ENCODE peak calls at places on chromosomes 7 and 10, in nine cellular contexts. T is IMR-90; R is kidney epithelial cell; J is MM.1S; H is cardiac fibroblast; M is fibroblast of mammary gland; Q is CD4-positive, alpha-beta T cell; I is HFFc6; S is Calu3. W is an unnamed sample.

GRCh38 chr10:78165172-78165571 is 131.5 kb downstream of the RPS24 start:
- DNase-seq in R (no peak), J (no peak), T (no peak), S (no peak), Q (no peak), M (no peak), H (no peak), I (no peak), W (no peak)

GRCh38 chr10:6844251-6844650 is 264.2 kb upstream of the PRKCQ start:
- DNase-seq in Q (no peak), S (no peak), M (no peak), R (no peak), J (no peak), H (no peak), I (no peak), T (no peak), W (no peak)

GRCh38 chr7:22351329-22351692 is 5.6 kb downstream of the RAPGEF5 start:
- DNase-seq in R (no peak), M (no peak), T (no peak), J (peak; percentile 66), I (no peak), H (no peak), Q (no peak), S (no peak), W (no peak)

GRCh38 chr10:81708946-81709345 is 166.0 kb upstream of the NRG3 start:
- DNase-seq in H (no peak), Q (no peak), M (no peak), R (no peak), S (no peak), I (no peak), T (no peak), J (no peak), W (no peak)

GRCh38 chr7:95737828-95738505 is 34.4 kb upstream of the DYNC1I1 start:
- DNase-seq in Q (no peak), H (no peak), M (no peak), T (no peak), R (no peak), I (no peak), J (no peak), S (no peak), W (no peak)

GRCh38 chr7:4906682-4907081 is 23.2 kb upstream of the RADIL start:
- DNase-seq in H (no peak), Q (no peak), M (peak; percentile 6), I (no peak), S (no peak), R (no peak), J (no peak), T (no peak), W (no peak)

GRCh38 chr10:96614515-96614914 is 27.7 kb upstream of the TM9SF3 start:
- DNase-seq in S (peak; percentile 71), T (peak; percentile 87), J (no peak), Q (no peak), I (peak; percentile 94), H (peak; percentile 81), M (peak; percentile 93), R (peak; percentile 78), W (peak; percentile 36)

GRCh38 chr10:22444219-22444788 is 99.0 kb downstream of the SPAG6 start:
- DNase-seq in J (no peak), I (no peak), Q (no peak), M (no peak), T (no peak), H (no peak), S (no peak), R (no peak), W (no peak)

GRCh38 chr10:43673471-43673870 is 24.8 kb upstream of the ZNF32 start:
- DNase-seq in S (no peak), J (no peak), Q (no peak), R (no peak), I (no peak), M (no peak), T (no peak), H (no peak), W (no peak)

GRCh38 chr7:97337849-97338248 is 220.4 kb downstream of the SDHAF3 start:
- DNase-seq in S (no peak), J (no peak), R (no peak), H (no peak), I (no peak), M (no peak), Q (no peak), T (no peak), W (no peak)

GRCh38 chr7:108142675-108143259 is 12.6 kb upstream of the LAMB4 start:
- DNase-seq in S (no peak), I (no peak), H (no peak), T (no peak), M (no peak), Q (no peak), R (no peak), J (no peak), W (no peak)

GRCh38 chr10:31820794-31821369 is 107.7 kb downstream of the ARHGAP12 start:
- DNase-seq in H (no peak), Q (no peak), R (no peak), T (peak; percentile 31), J (no peak), M (no peak), S (no peak), I (no peak), W (no peak)

GRCh38 chr10:31822616-31823318 is 105.9 kb downstream of the ARHGAP12 start:
- DNase-seq in T (no peak), I (no peak), R (no peak), H (no peak), M (no peak), S (no peak), Q (no peak), J (no peak), W (no peak)

GRCh38 chr10:31822150-31822549 is 106.5 kb downstream of the ARHGAP12 start:
- DNase-seq in J (no peak), R (no peak), I (no peak), Q (no peak), S (no peak), T (peak; percentile 2), H (no peak), M (no peak), W (no peak)

GRCh38 chr10:31819393-31819820 is 109.2 kb downstream of the ARHGAP12 start:
- DNase-seq in I (no peak), T (no peak), J (no peak), S (no peak), H (peak; percentile 81), M (peak; percentile 84), Q (no peak), R (no peak), W (no peak)

DNA sequence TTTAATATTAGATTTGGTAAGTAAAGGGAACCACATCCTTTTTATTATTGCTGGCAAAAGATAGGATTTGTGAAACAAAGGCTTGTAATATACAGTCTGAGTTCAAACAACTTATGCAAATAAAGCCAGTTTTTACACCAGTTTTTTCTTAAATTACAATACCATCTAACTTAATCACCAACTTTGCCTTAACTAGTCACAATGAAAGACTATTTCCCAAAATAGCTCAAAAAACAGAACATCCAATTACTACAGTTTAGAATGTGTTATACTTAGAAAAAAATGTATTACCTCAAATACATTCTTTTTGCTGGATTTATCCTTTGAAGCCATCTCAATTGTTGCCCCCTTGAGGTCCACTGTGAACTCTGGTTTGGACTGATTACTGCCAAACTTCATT is 108.5 kb downstream of the ARHGAP12 start:
- DNase-seq in J (no peak), R (no peak), Q (no peak), T (no peak), H (no peak), M (no peak), I (no peak), S (no peak), W (no peak)
- TF ChIP-seq CTCF in J (no peak), R (no peak), Q (no peak), T (no peak), H (no peak), M (no peak), I (peak; percentile 21), S (no peak), W (no peak)

DNA sequence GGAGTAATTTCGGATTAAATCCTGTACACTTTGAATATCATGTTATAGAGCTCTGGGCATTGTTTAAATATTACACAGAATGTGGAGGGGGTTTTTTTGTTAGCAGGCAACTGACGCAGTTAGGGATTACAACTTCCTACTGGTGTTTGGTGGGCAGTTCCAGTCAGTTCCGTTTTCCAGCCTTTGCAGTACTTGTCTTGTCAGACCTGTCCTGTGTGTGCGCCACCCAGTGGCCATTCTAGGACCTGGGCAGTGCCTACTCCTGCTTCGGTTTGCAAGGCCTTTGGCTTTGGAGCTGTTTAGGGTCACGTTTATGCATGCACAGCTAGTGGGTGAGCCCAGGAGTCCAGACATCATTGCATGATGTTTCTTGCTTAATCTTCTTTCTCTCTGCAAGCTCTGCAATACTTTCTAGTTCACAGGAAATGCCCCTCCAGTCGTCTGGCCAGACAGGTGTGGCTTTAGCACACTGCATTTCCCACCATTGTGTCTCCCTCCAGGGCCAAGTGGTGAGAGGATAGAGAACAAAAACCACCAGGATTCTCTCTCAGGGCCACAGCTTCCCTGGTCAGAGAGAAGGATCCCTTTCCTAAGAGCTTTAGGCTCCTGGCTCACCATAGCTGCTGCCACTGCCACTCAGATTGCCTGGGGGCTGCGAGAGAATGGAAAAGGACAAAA is 96.5 kb upstream of the TARP start:
- DNase-seq in M (peak; percentile 86), S (peak; percentile 95), H (peak; percentile 84), I (peak; percentile 76), R (peak; percentile 67), T (peak; percentile 85), Q (peak; percentile 57), J (peak; percentile 81), W (peak; percentile 35)
- TF ChIP-seq CTCF in M (peak; percentile 98), S (peak; percentile 94), H (peak; percentile 79), I (peak; percentile 93), R (peak; percentile 95), T (peak; percentile 70), Q (peak; percentile 85), J (peak; percentile 95), W (peak; percentile 80)

DNA sequence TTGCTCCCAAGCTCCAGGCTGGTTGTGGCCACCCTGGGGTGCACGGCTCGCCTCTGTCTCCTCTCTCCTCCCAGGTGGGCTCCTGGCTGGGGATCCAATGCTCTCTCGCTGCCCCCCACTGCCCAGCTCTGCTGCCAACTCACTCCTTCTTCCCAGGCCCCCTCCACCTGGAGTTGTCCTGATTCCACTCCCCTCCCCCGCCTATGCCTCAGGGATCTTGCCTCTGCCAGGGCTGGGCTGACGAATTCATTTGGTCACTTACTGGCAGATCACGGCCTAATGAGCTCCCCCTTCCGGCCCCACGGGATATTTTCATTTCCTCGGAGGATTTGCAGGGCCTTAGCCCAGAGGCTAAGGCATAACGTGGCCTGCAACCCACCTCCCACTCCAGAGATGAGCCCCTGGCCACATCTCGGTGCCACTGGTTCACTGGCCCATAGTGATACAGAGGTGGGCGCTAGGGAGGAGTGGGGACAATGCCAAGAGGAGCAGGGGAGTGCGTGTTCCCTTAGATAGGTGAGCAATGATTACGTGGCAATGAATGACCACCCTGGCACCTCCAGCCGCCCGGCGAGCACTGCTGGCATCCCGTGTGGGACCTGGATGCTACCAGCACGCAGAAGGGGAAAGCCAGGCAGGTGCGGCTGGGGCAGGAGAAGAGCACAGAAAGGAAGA is 344.6 kb upstream of the SHH start:
- DNase-seq in Q (no peak), M (no peak), S (peak; percentile 64), R (no peak), H (no peak), T (no peak), I (no peak), J (peak; percentile 27), W (no peak)
- TF ChIP-seq CTCF in Q (no peak), M (no peak), S (peak; percentile 42), R (peak; percentile 48), H (no peak), T (no peak), I (peak; percentile 23), J (peak; percentile 40), W (no peak)

DNA sequence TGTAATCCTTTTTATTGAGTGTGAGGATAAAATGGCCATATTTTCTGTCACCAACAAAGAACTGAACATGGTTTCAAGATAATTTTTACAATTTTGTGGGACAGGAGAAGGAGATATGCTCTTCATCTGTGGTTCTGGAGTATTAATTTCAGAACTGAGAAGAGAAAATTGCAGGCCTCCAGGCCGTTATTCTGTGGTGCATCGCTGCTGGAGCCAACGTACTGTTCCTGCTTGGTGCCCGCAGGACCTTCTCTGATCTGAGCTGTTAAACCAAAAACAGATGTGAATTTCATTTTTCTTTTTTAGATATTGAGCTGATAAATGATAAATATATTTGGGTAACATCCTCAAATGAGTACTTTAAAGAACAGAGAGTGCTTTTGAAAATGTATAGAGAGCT is 63.9 kb downstream of the IKZF1 start:
- DNase-seq in S (no peak), R (no peak), T (no peak), M (no peak), I (no peak), Q (no peak), J (no peak), H (no peak), W (no peak)
- TF ChIP-seq CTCF in S (no peak), R (no peak), T (no peak), M (no peak), I (no peak), Q (no peak), J (no peak), H (no peak), W (no peak)